ENCODE peak calls at places on chromosomes 13 and 19, in nine cellular contexts. X, Z, B, U, R, W, A, J and N are unnamed samples. For H3K4me1, the result is how much of the 10 kb centered on the place peaks cover.

GRCh38 chr19:17784201-17785008 is 10.5 kb upstream of the B3GNT3 start:
- DNase-seq in J (peak), W (no peak), X (peak), Z (peak), U (peak), R (peak), A (no peak), B (peak), N (no peak)

GRCh38 chr13:79678100-79678499 is 197.1 kb downstream of the NDFIP2 start:
- DNase-seq in R (no peak), W (no peak), J (no peak), A (no peak), B (no peak), Z (no peak), X (no peak), U (no peak), N (no peak)

GRCh38 chr19:39795001-39795400 is 16.3 kb downstream of the LEUTX start:
- DNase-seq in X (no peak), B (no peak), W (no peak), J (peak), R (no peak), Z (no peak), U (no peak), A (no peak), N (no peak)

GRCh38 chr19:14440049-14440448 is 6.9 kb downstream of the PKN1 start:
- DNase-seq in W (peak), B (peak), U (no peak), J (peak), Z (peak), A (no peak), R (no peak), X (no peak), N (peak)

GRCh38 chr19:47107953-47108746 is 5.4 kb downstream of the ZC3H4 start:
- DNase-seq in A (no peak), B (no peak), J (no peak), W (no peak), Z (no peak), X (no peak), U (no peak), R (no peak), N (no peak)

GRCh38 chr13:34822681-34823080 is 119.4 kb upstream of the NBEA start:
- DNase-seq in B (no peak), J (no peak), U (no peak), A (no peak), W (no peak), R (no peak), Z (no peak), X (no peak), N (no peak)

GRCh38 chr19:46493236-46494114 is 2.2 kb downstream of the PNMA8B start:
- DNase-seq in U (no peak), R (peak), W (no peak), B (peak), J (peak), X (no peak), Z (peak), A (no peak), N (no peak)

GRCh38 chr13:113122571-113123225 is at the start of gene F10:
- DNase-seq in W (no peak), B (peak), J (no peak), Z (peak), U (peak), A (no peak), R (peak), X (peak), N (no peak)

GRCh38 chr13:73138967-73139491 is 80.2 kb downstream of the KLF5 start:
- DNase-seq in B (no peak), X (no peak), W (no peak), U (no peak), A (no peak), R (no peak), J (no peak), Z (no peak), N (no peak)

GRCh38 chr19:56360841-56361240 is 32.5 kb downstream of the ZNF582 start:
- DNase-seq in J (no peak), B (no peak), W (no peak), Z (no peak), R (no peak), U (no peak), A (no peak), X (no peak), N (no peak)

GRCh38 chr13:70795484-70795883 is 687.2 kb upstream of the KLHL1 start:
- DNase-seq in U (no peak), A (no peak), X (no peak), J (no peak), Z (no peak), R (no peak), W (no peak), B (no peak), N (no peak)

GRCh38 chr19:34963531-34964406 is at the start of gene ZNF792:
- DNase-seq in U (peak), W (peak), R (peak), Z (peak), X (peak), A (no peak), B (peak), J (peak), N (no peak)

GRCh38 chr19:37867831-37868230 is 38.6 kb downstream of the WDR87 start:
- DNase-seq in W (no peak), J (no peak), A (no peak), U (no peak), B (no peak), X (peak), R (no peak), Z (no peak), N (no peak)

GRCh38 chr13:27476943-27477681 is 26.7 kb upstream of the MTIF3 start:
- DNase-seq in U (no peak), Z (no peak), B (no peak), A (no peak), X (peak), W (no peak), J (peak), R (no peak), N (no peak)

GRCh38 chr19:18725755-18726416 is 42.4 kb downstream of the CRTC1 start:
- DNase-seq in Z (no peak), J (no peak), B (peak), R (no peak), X (no peak), U (no peak), A (no peak), W (no peak), N (no peak)

GRCh38 chr19:41427647-41428480 is 690 bp upstream of the B3GNT8 start:
- DNase-seq in A (no peak), Z (peak), W (no peak), J (no peak), B (peak), X (no peak), U (peak), R (peak), N (no peak)

GRCh38 chr13:110521296-110521680 is 40.2 kb downstream of the RAB20 start:
- DNase-seq in Z (no peak), R (no peak), U (no peak), W (no peak), J (no peak), B (no peak), A (no peak), X (no peak), N (no peak)

GRCh38 chr13:91668844-91669495 is 270.5 kb downstream of the GPC5 start:
- DNase-seq in B (no peak), W (no peak), A (no peak), Z (no peak), X (no peak), U (no peak), R (no peak), J (no peak), N (no peak)

GRCh38 chr19:10141479-10141878 is 21.8 kb upstream of the EIF3G start:
- DNase-seq in Z (no peak), X (no peak), U (no peak), A (no peak), R (no peak), B (no peak), J (no peak), W (no peak), N (no peak)

GRCh38 chr19:35155441-35155840 is 906 bp downstream of the FXYD5 start:
- DNase-seq in A (no peak), J (peak), B (no peak), X (no peak), U (no peak), W (no peak), R (no peak), Z (no peak), N (no peak)

GRCh38 chr19:48632692-48633147 is 4.5 kb downstream of the DBP start:
- DNase-seq in J (no peak), Z (peak), R (no peak), W (no peak), A (no peak), U (no peak), X (no peak), B (no peak), N (no peak)

GRCh38 chr13:62583466-62583865 is 1167.8 kb upstream of the PCDH20 start:
- DNase-seq in Z (no peak), U (peak), J (no peak), W (no peak), R (no peak), X (no peak), A (no peak), B (no peak), N (no peak)

GRCh38 chr19:41302624-41303351 is 7.2 kb upstream of the CCDC97 start:
- DNase-seq in X (no peak), R (no peak), Z (no peak), W (no peak), A (no peak), B (no peak), U (no peak), J (no peak), N (no peak)

GRCh38 chr19:1054102-1055027 is 12.6 kb upstream of the ARHGAP45 start:
- DNase-seq in X (no peak), A (no peak), W (no peak), B (no peak), Z (no peak), U (no peak), J (no peak), R (no peak), N (no peak)

GRCh38 chr13:51921790-51922740 is 60.3 kb downstream of the CCDC70 start:
- DNase-seq in X (peak), A (no peak), B (no peak), Z (no peak), U (no peak), W (no peak), J (peak), R (no peak), N (no peak)

GRCh38 chr13:99559560-99559959 is 58.3 kb downstream of the TM9SF2 start:
- DNase-seq in U (no peak), B (no peak), Z (no peak), R (no peak), W (no peak), J (no peak), A (no peak), X (no peak), N (no peak)

GRCh38 chr19:41880329-41880708 is 2.7 kb upstream of the ARHGEF1 start:
- DNase-seq in R (no peak), J (no peak), A (no peak), B (no peak), W (no peak), U (no peak), Z (no peak), X (no peak), N (no peak)

GRCh38 chr19:44623626-44624025 is 10.3 kb downstream of the IGSF23 start:
- DNase-seq in J (no peak), W (no peak), B (no peak), R (no peak), Z (no peak), U (no peak), A (no peak), X (no peak), N (no peak)

GRCh38 chr13:46182491-46182877 is 507 bp upstream of the LCP1 start:
- DNase-seq in Z (no peak), W (no peak), X (no peak), U (no peak), A (no peak), B (no peak), R (no peak), J (no peak), N (no peak)
- H3K4me3 ChIP-seq in Z (no peak), W (no peak), X (no peak), U (no peak), A (no peak), B (no peak), R (no peak), J (peak), N (no peak)

DNA sequence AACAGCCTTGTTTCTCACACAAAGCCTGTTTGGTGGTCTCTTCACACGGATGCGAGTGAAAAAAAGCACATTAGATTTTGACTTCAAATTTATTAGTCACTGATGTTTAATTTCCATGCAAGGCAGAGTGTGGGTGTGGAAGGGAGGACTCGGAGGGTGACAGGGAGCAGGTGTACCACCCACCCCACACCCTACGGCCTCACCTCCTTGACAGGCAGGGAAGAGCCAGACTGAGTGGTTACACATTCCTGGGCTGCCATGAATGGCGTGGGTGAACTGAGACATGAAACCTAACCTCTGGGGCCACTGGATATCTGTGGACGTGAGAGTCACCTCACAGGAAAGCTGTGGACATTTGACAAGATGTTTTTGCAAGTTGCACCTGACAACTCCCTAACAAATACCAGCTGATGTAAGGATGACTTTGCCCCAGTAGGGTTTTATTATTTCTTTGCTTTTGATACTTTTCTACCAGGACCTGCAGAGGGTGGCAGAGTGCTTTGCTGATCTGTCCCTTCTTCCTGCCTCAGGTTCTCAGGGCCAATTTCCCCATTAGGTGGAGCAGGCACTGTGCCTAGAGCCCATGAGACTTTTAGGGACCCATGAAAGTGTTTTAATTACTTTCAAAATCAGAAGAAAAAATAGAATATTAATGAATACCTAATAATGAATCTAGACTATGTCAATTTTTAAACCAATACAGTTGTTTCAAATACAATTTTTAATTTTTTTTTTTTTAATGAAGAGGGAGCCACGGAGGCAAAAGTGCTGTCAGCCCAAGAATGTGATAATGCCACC is 58.2 kb upstream of the CYSLTR2 start:
- DNase-seq in U (peak), A (no peak), X (peak), W (peak), B (peak), J (peak), Z (peak), R (peak), N (no peak)
- TF ChIP-seq CTCF in U (peak), A (no peak), X (peak), W (peak), B (peak), J (peak), Z (peak), R (peak), N (peak)

GRCh38 chr13:43666403-43666802 is 120.4 kb downstream of the ENOX1 start:
- DNase-seq in A (no peak), J (no peak), X (no peak), B (no peak), Z (no peak), R (no peak), U (no peak), W (no peak), N (no peak)
- H3K4me1 ChIP-seq in A (under half), J (under half), X (under half), B (under half), Z (under half), R (half or more), U (under half), W (under half), N (under half)

GRCh38 chr19:3433805-3434540 is 46.4 kb downstream of the SMIM24 start:
- DNase-seq in U (no peak), B (no peak), Z (no peak), X (no peak), R (no peak), W (no peak), A (no peak), J (no peak), N (no peak)
- H3K4me3 ChIP-seq in U (no peak), B (peak), Z (no peak), X (no peak), R (peak), W (peak), A (peak), J (peak), N (peak)

DNA sequence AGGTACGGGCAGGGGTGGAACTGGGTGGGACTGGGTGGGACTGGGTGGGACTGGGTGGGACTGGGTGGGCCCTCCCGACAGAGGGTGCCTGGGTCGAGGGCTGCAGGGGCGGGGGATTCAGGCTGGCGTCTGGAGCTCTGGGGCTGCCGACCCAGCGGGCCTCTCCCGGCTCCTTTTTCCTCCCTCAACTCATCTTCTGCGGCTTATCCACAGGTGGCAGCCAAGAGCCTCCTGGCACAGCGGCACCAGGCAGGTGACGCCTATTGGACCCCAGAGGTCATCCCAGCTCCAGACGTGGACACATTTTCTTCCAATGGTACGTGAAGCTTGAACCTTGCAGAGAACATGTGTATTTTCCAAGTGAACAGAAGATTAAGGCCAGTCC is 533 bp downstream of the ZNF544 start:
- DNase-seq in X (peak), J (peak), A (no peak), U (peak), R (peak), Z (peak), B (no peak), W (no peak), N (no peak)
- TF ChIP-seq CTCF in X (no peak), J (peak), A (no peak), U (no peak), R (peak), Z (no peak), B (no peak), W (no peak), N (no peak)

DNA sequence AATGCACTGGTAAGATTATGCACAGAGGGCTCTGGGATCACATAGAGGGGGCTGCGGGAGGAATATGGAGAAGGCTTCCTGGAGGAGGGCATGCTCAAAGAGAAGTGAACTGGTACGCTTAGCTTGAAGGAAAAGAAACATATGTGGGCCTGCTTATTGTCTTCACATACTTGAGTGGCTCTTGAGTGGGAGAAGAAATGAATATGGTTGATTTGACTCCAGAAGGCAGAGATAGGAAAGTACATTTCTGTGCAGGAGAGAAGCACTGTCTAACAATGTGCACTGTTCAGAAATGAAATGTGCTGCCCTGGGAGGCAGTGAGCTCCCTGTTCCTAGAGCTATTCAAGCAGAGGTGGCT is 91.2 kb downstream of the KL start:
- DNase-seq in X (no peak), R (no peak), U (peak), Z (no peak), W (no peak), B (no peak), A (no peak), J (no peak), N (no peak)
- H3K4me1 ChIP-seq in X (under half), R (under half), U (under half), Z (under half), W (half or more), B (under half), A (under half), J (under half), N (half or more)

DNA sequence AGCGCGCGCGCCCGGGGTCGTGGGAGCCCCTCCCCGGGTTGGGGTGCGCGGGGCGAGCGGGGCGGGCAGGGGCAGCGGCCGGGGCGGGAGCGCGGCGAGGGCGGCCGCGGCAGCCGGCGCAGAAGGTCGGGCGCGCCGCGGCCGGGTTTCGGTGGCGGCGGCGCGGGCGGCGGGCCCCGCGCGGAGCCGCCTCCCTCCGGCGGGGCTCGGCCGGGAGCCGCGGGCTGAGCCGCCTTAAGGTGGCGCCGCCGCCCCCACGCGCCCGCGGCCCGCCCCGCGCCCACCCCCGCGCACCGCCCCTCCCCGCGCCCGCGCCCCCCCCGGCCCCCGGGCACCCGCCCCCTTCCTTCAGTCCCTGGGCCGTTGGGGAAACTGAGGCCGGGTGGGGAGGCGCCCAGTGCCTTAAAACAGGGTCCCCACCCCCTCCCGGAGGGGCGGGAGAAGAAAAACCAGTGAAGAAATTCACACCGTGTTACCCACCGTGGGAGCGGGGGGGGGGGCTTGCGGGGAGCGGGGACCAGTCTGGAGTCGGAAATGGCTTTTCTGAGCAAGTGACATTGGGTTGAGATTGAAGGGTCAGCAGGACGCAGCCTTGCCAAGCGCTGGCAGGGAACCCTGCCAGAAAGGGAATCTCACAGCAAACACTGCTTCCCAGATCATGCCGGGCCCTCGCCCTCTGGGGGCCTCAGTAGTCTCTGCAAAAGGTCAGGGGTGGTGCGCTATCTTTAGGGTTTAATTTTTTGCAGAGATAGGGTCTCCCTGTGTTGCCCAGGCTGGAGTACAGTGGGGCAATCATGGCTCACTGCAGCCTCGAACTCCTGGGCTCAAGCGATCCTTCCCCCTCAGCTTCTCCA is at the start of gene TLE2:
- DNase-seq in W (no peak), U (peak), X (no peak), R (peak), B (peak), A (no peak), J (no peak), Z (no peak), N (no peak)
- H3K4me3 ChIP-seq in W (peak), U (peak), X (peak), R (peak), B (peak), A (peak), J (peak), Z (peak), N (peak)

DNA sequence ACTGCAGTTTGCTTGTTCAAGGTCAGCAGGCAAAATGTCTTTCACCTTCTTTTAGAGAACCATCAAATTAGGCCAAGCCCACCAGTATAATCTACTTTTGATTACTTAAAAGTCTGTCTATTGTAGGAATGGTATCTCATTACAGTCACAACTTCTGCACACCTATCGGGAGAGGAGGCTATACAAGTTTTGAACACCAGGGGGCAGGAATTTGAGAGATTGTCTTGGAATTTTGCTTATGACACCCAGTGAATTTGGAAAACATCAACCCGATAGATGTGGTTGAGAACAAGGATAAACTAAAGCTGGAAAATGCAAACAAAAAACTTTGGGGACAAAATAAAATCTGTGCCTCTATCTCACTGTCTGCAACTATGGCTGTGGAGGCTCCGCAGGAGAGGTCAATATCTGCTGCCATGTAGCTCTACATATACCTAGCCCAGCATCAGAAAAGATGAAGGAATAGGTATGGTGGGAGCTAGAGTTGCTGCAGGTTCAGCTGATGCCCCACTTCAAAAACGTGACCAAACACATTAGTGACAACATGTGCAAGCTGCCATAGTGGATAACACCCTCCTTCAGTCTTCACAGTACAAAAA is 1299.2 kb upstream of the SPRY2 start:
- DNase-seq in J (peak), U (no peak), B (no peak), W (no peak), R (peak), Z (no peak), A (no peak), X (peak), N (no peak)
- TF ChIP-seq CTCF in J (peak), U (no peak), B (no peak), W (no peak), R (peak), Z (no peak), A (no peak), X (peak), N (no peak)